ENCODE peak calls at places on chromosomes 4 and X, in nine cellular contexts. One of them, this sample, is unnamed. For H3K9me3, the result is how much of the 10 kb centered on the place peaks cover.

GRCh38 chr4:59553063-59553738 is 1646.9 kb upstream of the ADGRL3 start:
- DNase-seq in IMR-90: no peak
- DNase-seq in uterus: no peak
- DNase-seq in testis: no peak
- DNase-seq in gastrocnemius medialis: no peak
- DNase-seq in ovary: no peak
- DNase-seq in heart left ventricle: no peak
- DNase-seq in thyroid gland: no peak
- DNase-seq in Peyer's patch: no peak
- DNase-seq in this sample: no peak

GRCh38 chr4:99087887-99088484 is 602 bp downstream of the ADH5 start:
- DNase-seq in IMR-90: peak
- DNase-seq in uterus: peak
- DNase-seq in testis: peak
- DNase-seq in gastrocnemius medialis: peak
- DNase-seq in ovary: peak
- DNase-seq in heart left ventricle: peak
- DNase-seq in thyroid gland: peak
- DNase-seq in Peyer's patch: peak
- DNase-seq in this sample: peak

GRCh38 chr4:102715057-102715456 is 45.7 kb downstream of the MANBA start:
- DNase-seq in IMR-90: no peak
- DNase-seq in uterus: no peak
- DNase-seq in testis: no peak
- DNase-seq in gastrocnemius medialis: no peak
- DNase-seq in ovary: no peak
- DNase-seq in heart left ventricle: no peak
- DNase-seq in thyroid gland: no peak
- DNase-seq in Peyer's patch: no peak
- DNase-seq in this sample: no peak

GRCh38 chr4:77817304-77818076 is 1.7 kb downstream of the CNOT6L start:
- DNase-seq in IMR-90: no peak
- DNase-seq in uterus: no peak
- DNase-seq in testis: no peak
- DNase-seq in gastrocnemius medialis: no peak
- DNase-seq in ovary: no peak
- DNase-seq in heart left ventricle: no peak
- DNase-seq in thyroid gland: no peak
- DNase-seq in Peyer's patch: peak
- DNase-seq in this sample: no peak

GRCh38 chr4:75673959-75674328 is 733 bp upstream of the G3BP2 start:
- DNase-seq in IMR-90: no peak
- DNase-seq in uterus: no peak
- DNase-seq in testis: peak
- DNase-seq in gastrocnemius medialis: no peak
- DNase-seq in ovary: no peak
- DNase-seq in heart left ventricle: no peak
- DNase-seq in thyroid gland: no peak
- DNase-seq in Peyer's patch: no peak
- DNase-seq in this sample: no peak

GRCh38 chrX:101419489-101419888 is 11.5 kb downstream of the HNRNPH2 start:
- DNase-seq in IMR-90: no peak
- DNase-seq in uterus: no peak
- DNase-seq in testis: no peak
- DNase-seq in gastrocnemius medialis: no peak
- DNase-seq in ovary: no peak
- DNase-seq in heart left ventricle: no peak
- DNase-seq in thyroid gland: no peak
- DNase-seq in Peyer's patch: no peak
- DNase-seq in this sample: no peak

GRCh38 chrX:39443240-39443639 is 642.0 kb downstream of the MID1IP1 start:
- DNase-seq in IMR-90: no peak
- DNase-seq in uterus: no peak
- DNase-seq in testis: no peak
- DNase-seq in gastrocnemius medialis: no peak
- DNase-seq in ovary: no peak
- DNase-seq in heart left ventricle: no peak
- DNase-seq in thyroid gland: no peak
- DNase-seq in Peyer's patch: no peak
- DNase-seq in this sample: no peak

GRCh38 chrX:32954125-32954524 is 257.2 kb downstream of the DMD start:
- DNase-seq in IMR-90: no peak
- DNase-seq in uterus: no peak
- DNase-seq in testis: no peak
- DNase-seq in gastrocnemius medialis: no peak
- DNase-seq in ovary: no peak
- DNase-seq in heart left ventricle: no peak
- DNase-seq in thyroid gland: no peak
- DNase-seq in Peyer's patch: no peak
- DNase-seq in this sample: no peak

GRCh38 chr4:168743576-168743975 is 246.7 kb downstream of the PALLD start:
- DNase-seq in IMR-90: peak
- DNase-seq in uterus: peak
- DNase-seq in testis: no peak
- DNase-seq in gastrocnemius medialis: no peak
- DNase-seq in ovary: no peak
- DNase-seq in heart left ventricle: no peak
- DNase-seq in thyroid gland: peak
- DNase-seq in Peyer's patch: no peak
- DNase-seq in this sample: no peak

GRCh38 chr4:16684083-16684482 is 214.4 kb downstream of the LDB2 start:
- DNase-seq in IMR-90: peak
- DNase-seq in uterus: no peak
- DNase-seq in testis: no peak
- DNase-seq in gastrocnemius medialis: no peak
- DNase-seq in ovary: no peak
- DNase-seq in heart left ventricle: no peak
- DNase-seq in thyroid gland: no peak
- DNase-seq in Peyer's patch: no peak
- DNase-seq in this sample: no peak

GRCh38 chr4:24853142-24853541 is 57.8 kb downstream of the SOD3 start:
- DNase-seq in IMR-90: peak
- DNase-seq in uterus: no peak
- DNase-seq in testis: no peak
- DNase-seq in gastrocnemius medialis: no peak
- DNase-seq in ovary: no peak
- DNase-seq in heart left ventricle: no peak
- DNase-seq in thyroid gland: no peak
- DNase-seq in Peyer's patch: no peak
- DNase-seq in this sample: no peak

GRCh38 chr4:119046263-119046662 is 89.4 kb upstream of the MYOZ2 start:
- DNase-seq in IMR-90: no peak
- DNase-seq in uterus: no peak
- DNase-seq in testis: peak
- DNase-seq in gastrocnemius medialis: peak
- DNase-seq in ovary: no peak
- DNase-seq in heart left ventricle: peak
- DNase-seq in thyroid gland: peak
- DNase-seq in Peyer's patch: no peak
- DNase-seq in this sample: no peak

GRCh38 chr4:100258675-100259074 is 68.4 kb upstream of the DDIT4L start:
- DNase-seq in IMR-90: no peak
- DNase-seq in uterus: no peak
- DNase-seq in testis: no peak
- DNase-seq in gastrocnemius medialis: no peak
- DNase-seq in ovary: no peak
- DNase-seq in heart left ventricle: no peak
- DNase-seq in thyroid gland: no peak
- DNase-seq in Peyer's patch: no peak
- DNase-seq in this sample: no peak

GRCh38 chrX:42714981-42715688 is 62.8 kb downstream of the PPP1R2C start:
- DNase-seq in IMR-90: no peak
- DNase-seq in uterus: no peak
- DNase-seq in testis: peak
- DNase-seq in gastrocnemius medialis: no peak
- DNase-seq in ovary: no peak
- DNase-seq in heart left ventricle: peak
- DNase-seq in thyroid gland: peak
- DNase-seq in Peyer's patch: peak
- DNase-seq in this sample: no peak

GRCh38 chr4:52594961-52595360 is 64.1 kb downstream of the USP46 start:
- DNase-seq in IMR-90: peak
- DNase-seq in uterus: no peak
- DNase-seq in testis: peak
- DNase-seq in gastrocnemius medialis: no peak
- DNase-seq in ovary: no peak
- DNase-seq in heart left ventricle: no peak
- DNase-seq in thyroid gland: no peak
- DNase-seq in Peyer's patch: no peak
- DNase-seq in this sample: no peak

GRCh38 chr4:107600456-107600855 is 119.6 kb downstream of the PAPSS1 start:
- DNase-seq in IMR-90: peak
- DNase-seq in uterus: no peak
- DNase-seq in testis: no peak
- DNase-seq in gastrocnemius medialis: no peak
- DNase-seq in ovary: no peak
- DNase-seq in heart left ventricle: no peak
- DNase-seq in thyroid gland: no peak
- DNase-seq in Peyer's patch: no peak
- DNase-seq in this sample: no peak

GRCh38 chr4:87896020-87896621 is 63.4 kb downstream of the MEPE start:
- DNase-seq in IMR-90: peak
- DNase-seq in uterus: no peak
- DNase-seq in testis: no peak
- DNase-seq in gastrocnemius medialis: no peak
- DNase-seq in ovary: no peak
- DNase-seq in heart left ventricle: peak
- DNase-seq in thyroid gland: no peak
- DNase-seq in Peyer's patch: no peak
- DNase-seq in this sample: peak

GRCh38 chrX:30961387-30961786 is 72.3 kb upstream of the TAB3 start:
- DNase-seq in IMR-90: no peak
- DNase-seq in uterus: no peak
- DNase-seq in testis: no peak
- DNase-seq in gastrocnemius medialis: no peak
- DNase-seq in ovary: no peak
- DNase-seq in heart left ventricle: no peak
- DNase-seq in thyroid gland: no peak
- DNase-seq in Peyer's patch: no peak
- DNase-seq in this sample: no peak

GRCh38 chr4:155478336-155478825 is 101.6 kb upstream of the MAP9 start:
- DNase-seq in IMR-90: peak
- DNase-seq in uterus: no peak
- DNase-seq in testis: no peak
- DNase-seq in gastrocnemius medialis: no peak
- DNase-seq in ovary: no peak
- DNase-seq in heart left ventricle: no peak
- DNase-seq in thyroid gland: no peak
- DNase-seq in Peyer's patch: no peak
- DNase-seq in this sample: no peak

GRCh38 chrX:120468825-120469525 is at the start of gene LAMP2:
- DNase-seq in IMR-90: peak
- DNase-seq in uterus: peak
- DNase-seq in testis: peak
- DNase-seq in gastrocnemius medialis: peak
- DNase-seq in ovary: peak
- DNase-seq in heart left ventricle: peak
- DNase-seq in thyroid gland: peak
- DNase-seq in Peyer's patch: peak
- DNase-seq in this sample: peak
- TF ChIP-seq POLR2A in IMR-90: peak
- TF ChIP-seq POLR2A in uterus: peak
- TF ChIP-seq POLR2A in testis: peak
- TF ChIP-seq POLR2A in gastrocnemius medialis: peak
- TF ChIP-seq POLR2A in ovary: peak
- TF ChIP-seq POLR2A in heart left ventricle: peak
- TF ChIP-seq POLR2A in thyroid gland: no peak
- TF ChIP-seq POLR2A in Peyer's patch: peak
- TF ChIP-seq POLR2A in this sample: peak

GRCh38 chrX:81615979-81616378 is 414.1 kb downstream of the SH3BGRL start:
- DNase-seq in IMR-90: no peak
- DNase-seq in uterus: no peak
- DNase-seq in testis: no peak
- DNase-seq in gastrocnemius medialis: no peak
- DNase-seq in ovary: no peak
- DNase-seq in heart left ventricle: no peak
- DNase-seq in thyroid gland: no peak
- DNase-seq in Peyer's patch: no peak
- DNase-seq in this sample: no peak
- H3K9me3 ChIP-seq in IMR-90: under half
- H3K9me3 ChIP-seq in uterus: under half
- H3K9me3 ChIP-seq in testis: under half
- H3K9me3 ChIP-seq in gastrocnemius medialis: under half
- H3K9me3 ChIP-seq in ovary: under half
- H3K9me3 ChIP-seq in heart left ventricle: under half
- H3K9me3 ChIP-seq in thyroid gland: under half
- H3K9me3 ChIP-seq in Peyer's patch: under half
- H3K9me3 ChIP-seq in this sample: under half

GRCh38 chrX:70289793-70290770 is at the start of the genes KIF4A and PDZD11:
- DNase-seq in IMR-90: peak
- DNase-seq in uterus: peak
- DNase-seq in testis: peak
- DNase-seq in gastrocnemius medialis: peak
- DNase-seq in ovary: peak
- DNase-seq in heart left ventricle: peak
- DNase-seq in thyroid gland: peak
- DNase-seq in Peyer's patch: peak
- DNase-seq in this sample: peak
- TF ChIP-seq POLR2A in IMR-90: peak
- TF ChIP-seq POLR2A in uterus: no peak
- TF ChIP-seq POLR2A in testis: no peak
- TF ChIP-seq POLR2A in gastrocnemius medialis: peak
- TF ChIP-seq POLR2A in ovary: no peak
- TF ChIP-seq POLR2A in heart left ventricle: peak
- TF ChIP-seq POLR2A in thyroid gland: no peak
- TF ChIP-seq POLR2A in Peyer's patch: no peak
- TF ChIP-seq POLR2A in this sample: no peak

GRCh38 chrX:47976254-47977151 is 27.3 kb downstream of the ZNF182 start:
- DNase-seq in IMR-90: no peak
- DNase-seq in uterus: no peak
- DNase-seq in testis: no peak
- DNase-seq in gastrocnemius medialis: no peak
- DNase-seq in ovary: no peak
- DNase-seq in heart left ventricle: no peak
- DNase-seq in thyroid gland: no peak
- DNase-seq in Peyer's patch: no peak
- DNase-seq in this sample: no peak
- H3K9me3 ChIP-seq in IMR-90: half or more
- H3K9me3 ChIP-seq in uterus: under half
- H3K9me3 ChIP-seq in testis: under half
- H3K9me3 ChIP-seq in gastrocnemius medialis: under half
- H3K9me3 ChIP-seq in ovary: under half
- H3K9me3 ChIP-seq in heart left ventricle: half or more
- H3K9me3 ChIP-seq in thyroid gland: under half
- H3K9me3 ChIP-seq in Peyer's patch: under half
- H3K9me3 ChIP-seq in this sample: under half

GRCh38 chr4:94410678-94411206 is 41.0 kb upstream of the PDLIM5 start:
- DNase-seq in IMR-90: no peak
- DNase-seq in uterus: peak
- DNase-seq in testis: peak
- DNase-seq in gastrocnemius medialis: peak
- DNase-seq in ovary: peak
- DNase-seq in heart left ventricle: peak
- DNase-seq in thyroid gland: peak
- DNase-seq in Peyer's patch: no peak
- DNase-seq in this sample: peak
- TF ChIP-seq POLR2A in IMR-90: no peak
- TF ChIP-seq POLR2A in uterus: no peak
- TF ChIP-seq POLR2A in testis: no peak
- TF ChIP-seq POLR2A in gastrocnemius medialis: peak
- TF ChIP-seq POLR2A in ovary: no peak
- TF ChIP-seq POLR2A in heart left ventricle: peak
- TF ChIP-seq POLR2A in thyroid gland: no peak
- TF ChIP-seq POLR2A in Peyer's patch: no peak
- TF ChIP-seq POLR2A in this sample: no peak